ENCODE peak calls at places on chromosomes 12 and 14, in ten cellular contexts. Z is mesothelial cell of epicardium, U is sigmoid colon, F is breast epithelium, L is GM06990, I is AG04450, G is esophagus squamous epithelium, Y is fibroblast of pulmonary artery, S is fibroblast of the aortic adventitia, V is AG10803. E is an unnamed sample.
A peak's percentile ranks its signal among the peaks of the same experiment; 100 is the strongest.

GRCh38 chr14:89542768-89543419 is 125.9 kb upstream of the FOXN3 start:
- DNase-seq in Z (no peak), U (no peak), F (no peak), L (no peak), I (no peak), G (no peak), Y (no peak), S (no peak), V (no peak), E (no peak)

GRCh38 chr12:95184119-95184518 is 33.1 kb downstream of the FGD6 start:
- DNase-seq in Z (no peak), U (no peak), F (no peak), L (no peak), I (no peak), G (no peak), Y (no peak), S (no peak), V (no peak), E (no peak)

GRCh38 chr14:67746927-67747326 is 45.2 kb downstream of the RDH12 start:
- DNase-seq in Z (no peak), U (no peak), F (no peak), L (no peak), I (no peak), G (no peak), Y (no peak), S (no peak), V (no peak), E (no peak)

GRCh38 chr12:12017135-12017581 is 53.6 kb upstream of the BCL2L14 start:
- DNase-seq in Z (no peak), U (no peak), F (peak; percentile 58), L (no peak), I (no peak), G (no peak), Y (no peak), S (no peak), V (no peak), E (no peak)

GRCh38 chr14:105072892-105073719 is 7.9 kb upstream of the GPR132 start:
- DNase-seq in Z (peak; percentile 18), U (no peak), F (peak; percentile 50), L (no peak), I (no peak), G (no peak), Y (no peak), S (no peak), V (no peak), E (no peak)

GRCh38 chr14:96627386-96627785 is 125.2 kb downstream of the PAPOLA start:
- DNase-seq in Z (no peak), U (no peak), F (no peak), L (no peak), I (no peak), G (no peak), Y (no peak), S (no peak), V (no peak), E (no peak)

GRCh38 chr12:16962889-16963288 is 356.9 kb upstream of the LMO3 start:
- DNase-seq in Z (no peak), U (no peak), F (no peak), L (no peak), I (no peak), G (no peak), Y (no peak), S (no peak), V (no peak), E (no peak)

GRCh38 chr12:1657616-1658167 is 28.7 kb downstream of the WNT5B start:
- DNase-seq in Z (no peak), U (no peak), F (no peak), L (no peak), I (no peak), G (no peak), Y (no peak), S (no peak), V (no peak), E (no peak)

GRCh38 chr14:104448321-104448720 is 131.2 kb upstream of the C14orf180 start:
- DNase-seq in Z (no peak), U (no peak), F (no peak), L (no peak), I (no peak), G (no peak), Y (no peak), S (no peak), V (no peak), E (no peak)

GRCh38 chr12:130031571-130032189 is 127.9 kb upstream of the TMEM132D start:
- DNase-seq in Z (no peak), U (no peak), F (no peak), L (peak; percentile 20), I (no peak), G (no peak), Y (peak; percentile 17), S (no peak), V (peak; percentile 6), E (peak; percentile 6)

GRCh38 chr12:124677552-124678356 is 110.3 kb upstream of the NCOR2 start:
- DNase-seq in Z (no peak), U (no peak), F (no peak), L (no peak), I (no peak), G (no peak), Y (no peak), S (no peak), V (no peak), E (no peak)

DNA sequence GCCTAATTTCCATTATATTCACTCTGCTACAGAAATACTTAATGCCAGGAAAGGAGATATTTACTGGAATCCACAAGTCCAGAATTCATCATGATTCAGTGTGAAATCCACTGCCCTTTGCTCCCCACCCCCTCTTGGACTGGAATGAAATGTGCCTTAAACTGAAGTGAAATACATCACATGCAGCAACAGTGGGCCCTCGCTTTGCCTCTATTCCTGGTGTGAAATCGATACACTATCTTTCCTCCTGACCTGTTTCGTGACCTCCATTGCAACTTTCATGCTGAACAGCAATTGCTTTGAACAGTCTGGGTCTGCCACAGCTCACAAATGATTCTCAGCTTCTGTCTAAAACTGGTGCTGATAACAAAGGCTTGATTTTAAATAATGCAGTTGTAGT is 100.6 kb downstream of the NPAS3 start:
- DNase-seq in Z (no peak), U (no peak), F (no peak), L (no peak), I (no peak), G (no peak), Y (no peak), S (no peak), V (no peak), E (no peak)
- TF ChIP-seq CTCF in Z (no peak), U (no peak), F (no peak), L (no peak), I (no peak), G (no peak), Y (no peak), S (no peak), V (no peak), E (no peak)

GRCh38 chr14:100834441-100835277 is 8.7 kb downstream of the MEG3 start:
- DNase-seq in Z (no peak), U (no peak), F (no peak), L (no peak), I (no peak), G (no peak), Y (no peak), S (no peak), V (no peak), E (no peak)
- TF ChIP-seq CTCF in Z (no peak), U (no peak), F (no peak), L (no peak), I (no peak), G (no peak), Y (no peak), S (no peak), V (no peak), E (no peak)

GRCh38 chr14:61280092-61280525 is 1.0 kb downstream of the TMEM30B start:
- DNase-seq in Z (no peak), U (no peak), F (peak; percentile 53), L (no peak), I (no peak), G (no peak), Y (no peak), S (no peak), V (no peak), E (no peak)

GRCh38 chr14:61282746-61283145 is 1.6 kb upstream of the TMEM30B start:
- DNase-seq in Z (no peak), U (no peak), F (no peak), L (no peak), I (no peak), G (no peak), Y (no peak), S (no peak), V (no peak), E (no peak)

GRCh38 chr14:61281186-61281676 is at the start of gene TMEM30B:
- DNase-seq in Z (no peak), U (no peak), F (peak; percentile 91), L (no peak), I (no peak), G (no peak), Y (no peak), S (no peak), V (no peak), E (no peak)

GRCh38 chr14:61281911-61282310 is 773 bp upstream of the TMEM30B start:
- DNase-seq in Z (no peak), U (no peak), F (no peak), L (no peak), I (no peak), G (no peak), Y (no peak), S (peak; percentile 63), V (peak; percentile 39), E (no peak)

GRCh38 chr14:61280526-61281185 is 482 bp downstream of the TMEM30B start:
- DNase-seq in Z (peak; percentile 56), U (no peak), F (peak; percentile 72), L (peak; percentile 61), I (no peak), G (no peak), Y (peak; percentile 36), S (peak; percentile 36), V (peak; percentile 16), E (no peak)
- TF ChIP-seq CTCF in Z (peak; percentile 52), U (no peak), F (peak; percentile 59), L (no peak), I (peak; percentile 42), G (peak; percentile 42), Y (peak; percentile 4), S (peak; percentile 10), V (no peak), E (no peak)

GRCh38 chr12:115312901-115313300 is 628.9 kb upstream of the TBX3 start:
- DNase-seq in Z (no peak), U (no peak), F (no peak), L (no peak), I (no peak), G (no peak), Y (no peak), S (no peak), V (no peak), E (no peak)

GRCh38 chr12:115308918-115309317 is 624.9 kb upstream of the TBX3 start:
- DNase-seq in Z (no peak), U (no peak), F (no peak), L (no peak), I (no peak), G (no peak), Y (peak; percentile 17), S (no peak), V (peak; percentile 40), E (no peak)

GRCh38 chr12:115319641-115320040 is 635.7 kb upstream of the TBX3 start:
- DNase-seq in Z (no peak), U (no peak), F (no peak), L (no peak), I (no peak), G (no peak), Y (no peak), S (no peak), V (no peak), E (no peak)

DNA sequence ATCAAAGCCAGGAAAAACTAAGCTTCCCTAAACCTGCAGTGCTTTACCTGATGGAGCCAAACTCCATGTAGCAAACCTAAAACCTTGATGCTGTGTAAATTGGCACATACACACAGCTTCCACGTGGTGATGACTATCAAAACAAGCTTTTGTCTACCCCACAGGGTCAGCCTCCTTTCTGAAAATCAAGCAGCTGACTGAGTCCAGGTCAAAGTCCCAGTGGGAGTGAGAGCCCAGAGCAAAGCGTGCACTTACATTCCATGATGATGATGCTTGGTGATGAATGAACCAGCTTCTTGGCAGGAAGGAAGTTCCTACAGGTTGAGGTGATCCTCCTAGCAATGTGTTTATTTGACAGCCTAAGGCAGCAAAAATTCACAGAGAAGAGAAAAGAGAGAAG is 630.0 kb upstream of the TBX3 start:
- DNase-seq in Z (no peak), U (no peak), F (no peak), L (no peak), I (peak; percentile 72), G (no peak), Y (peak; percentile 60), S (peak; percentile 75), V (peak; percentile 63), E (peak; percentile 69)
- TF ChIP-seq CTCF in Z (no peak), U (no peak), F (no peak), L (no peak), I (peak; percentile 11), G (no peak), Y (no peak), S (no peak), V (no peak), E (no peak)